ENCODE peak calls at places on chromosomes 3 and 15, in five cellular contexts. C is trophoblast cell, H is stomach, L is GM23248, U is IMR-90. G is an unnamed sample.

GRCh38 chr15:95995375-95996168 is 334.9 kb upstream of the NR2F2 start:
- DNase-seq in C (no peak), H (no peak), L (peak; percentile 63), U (peak; percentile 47), G (peak; percentile 4)

GRCh38 chr3:105166893-105167292 is 199.8 kb upstream of the ALCAM start:
- DNase-seq in C (no peak), H (no peak), L (peak; percentile 6), U (peak; percentile 83), G (no peak)

GRCh38 chr3:171334465-171334811 is 125.8 kb downstream of the TNIK start:
- DNase-seq in C (no peak), H (peak; percentile 81), L (no peak), U (no peak), G (no peak)

GRCh38 chr3:48826451-48826850 is 21.2 kb downstream of the PRKAR2A start:
- DNase-seq in C (no peak), H (no peak), L (peak; percentile 95), U (peak; percentile 96), G (peak; percentile 24)

GRCh38 chr3:79983063-79983561 is 215.3 kb upstream of the ROBO1 start:
- DNase-seq in C (no peak), H (no peak), L (no peak), U (no peak), G (no peak)

GRCh38 chr15:73922186-73923151 is 3.8 kb upstream of the LOXL1 start:
- DNase-seq in C (peak; percentile 25), H (no peak), L (peak; percentile 84), U (peak; percentile 70), G (peak; percentile 92)

GRCh38 chr3:170589113-170589512 is 3.2 kb upstream of the SLC7A14 start:
- DNase-seq in C (no peak), H (no peak), L (no peak), U (no peak), G (no peak)

GRCh38 chr15:92170897-92171296 is 222.8 kb upstream of the ST8SIA2 start:
- DNase-seq in C (no peak), H (no peak), L (no peak), U (no peak), G (no peak)

GRCh38 chr15:63436872-63437375 is 55.3 kb upstream of the CA12 start:
- DNase-seq in C (peak; percentile 27), H (peak; percentile 86), L (peak; percentile 82), U (peak; percentile 84), G (peak; percentile 75)

GRCh38 chr3:72591522-72592421 is 256.5 kb downstream of the SHQ1 start:
- DNase-seq in C (peak; percentile 91), H (no peak), L (peak; percentile 95), U (peak; percentile 69), G (peak; percentile 94)

GRCh38 chr15:38253448-38253847 is 812 bp downstream of the SPRED1 start:
- DNase-seq in C (peak; percentile 16), H (no peak), L (peak; percentile 84), U (peak; percentile 75), G (peak; percentile 19)

GRCh38 chr15:90883526-90883931 is 775 bp upstream of the FES start:
- DNase-seq in C (no peak), H (no peak), L (peak; percentile 39), U (no peak), G (no peak)

GRCh38 chr15:82641129-82641798 is 5.9 kb downstream of the CPEB1 start:
- DNase-seq in C (no peak), H (no peak), L (no peak), U (no peak), G (no peak)

GRCh38 chr3:133535971-133536634 is 37.4 kb upstream of the CDV3 start:
- DNase-seq in C (no peak), H (peak; percentile 63), L (peak; percentile 96), U (peak; percentile 98), G (peak; percentile 79)

GRCh38 chr3:182861345-182861744 is 68.0 kb downstream of the ATP11B start:
- DNase-seq in C (peak; percentile 9), H (no peak), L (peak; percentile 29), U (peak; percentile 23), G (no peak)

GRCh38 chr3:126937533-126938432 is 45.1 kb upstream of the PLXNA1 start:
- DNase-seq in C (no peak), H (no peak), L (no peak), U (peak; percentile 56), G (no peak)

GRCh38 chr3:125211523-125212095 is 939 bp downstream of the SLC12A8 start:
- DNase-seq in C (no peak), H (no peak), L (no peak), U (no peak), G (no peak)

GRCh38 chr15:33742807-33743206 is 225.5 kb upstream of the CHRM5 start:
- DNase-seq in C (no peak), H (no peak), L (peak; percentile 56), U (no peak), G (peak; percentile 70)

GRCh38 chr3:149235599-149236424 is 14.2 kb upstream of the CP start:
- DNase-seq in C (no peak), H (no peak), L (no peak), U (no peak), G (no peak)

GRCh38 chr15:50907866-50908208 is 646 bp upstream of the AP4E1 start:
- DNase-seq in C (peak; percentile 39), H (peak; percentile 28), L (peak; percentile 74), U (peak; percentile 28), G (peak; percentile 30)

GRCh38 chr15:56356616-56357015 is 8.6 kb upstream of the TEX9 start:
- DNase-seq in C (no peak), H (no peak), L (peak; percentile 54), U (no peak), G (peak; percentile 44)

GRCh38 chr15:79004336-79004735 is 59.5 kb upstream of the CTSH start:
- DNase-seq in C (peak; percentile 55), H (no peak), L (peak; percentile 72), U (peak; percentile 87), G (peak; percentile 71)

GRCh38 chr3:85652322-85652721 is 693.5 kb downstream of the CADM2 start:
- DNase-seq in C (no peak), H (no peak), L (no peak), U (no peak), G (no peak)

GRCh38 chr15:92884813-92885461 is 15.2 kb upstream of the CHD2 start:
- DNase-seq in C (peak; percentile 65), H (no peak), L (peak; percentile 59), U (peak; percentile 28), G (no peak)

GRCh38 chr3:49723631-49724551 is at the start of gene GMPPB:
- DNase-seq in C (peak; percentile 99), H (peak; percentile 98), L (peak; percentile 100), U (peak; percentile 95), G (peak; percentile 97)

GRCh38 chr15:34760909-34761308 is 6.1 kb upstream of the GJD2 start:
- DNase-seq in C (no peak), H (no peak), L (no peak), U (no peak), G (no peak)

GRCh38 chr3:57803647-57804081 is 47.6 kb downstream of the SLMAP start:
- DNase-seq in C (peak; percentile 22), H (no peak), L (peak; percentile 92), U (peak; percentile 97), G (peak; percentile 70)

GRCh38 chr3:151281671-151282334 is 3.5 kb upstream of the P2RY14 start:
- DNase-seq in C (no peak), H (no peak), L (no peak), U (peak; percentile 95), G (no peak)

GRCh38 chr15:26394801-26395200 is 378.1 kb downstream of the GABRB3 start:
- DNase-seq in C (no peak), H (no peak), L (no peak), U (no peak), G (no peak)

GRCh38 chr3:190155752-190156151 is 35.1 kb upstream of the P3H2 start:
- DNase-seq in C (peak; percentile 62), H (peak; percentile 43), L (peak; percentile 53), U (no peak), G (peak; percentile 80)
- H3K4me3 ChIP-seq in C (no peak overlapping the region), H (no peak overlapping the region), L (no peak overlapping the region), U (no peak overlapping the region), G (no peak overlapping the region)

DNA sequence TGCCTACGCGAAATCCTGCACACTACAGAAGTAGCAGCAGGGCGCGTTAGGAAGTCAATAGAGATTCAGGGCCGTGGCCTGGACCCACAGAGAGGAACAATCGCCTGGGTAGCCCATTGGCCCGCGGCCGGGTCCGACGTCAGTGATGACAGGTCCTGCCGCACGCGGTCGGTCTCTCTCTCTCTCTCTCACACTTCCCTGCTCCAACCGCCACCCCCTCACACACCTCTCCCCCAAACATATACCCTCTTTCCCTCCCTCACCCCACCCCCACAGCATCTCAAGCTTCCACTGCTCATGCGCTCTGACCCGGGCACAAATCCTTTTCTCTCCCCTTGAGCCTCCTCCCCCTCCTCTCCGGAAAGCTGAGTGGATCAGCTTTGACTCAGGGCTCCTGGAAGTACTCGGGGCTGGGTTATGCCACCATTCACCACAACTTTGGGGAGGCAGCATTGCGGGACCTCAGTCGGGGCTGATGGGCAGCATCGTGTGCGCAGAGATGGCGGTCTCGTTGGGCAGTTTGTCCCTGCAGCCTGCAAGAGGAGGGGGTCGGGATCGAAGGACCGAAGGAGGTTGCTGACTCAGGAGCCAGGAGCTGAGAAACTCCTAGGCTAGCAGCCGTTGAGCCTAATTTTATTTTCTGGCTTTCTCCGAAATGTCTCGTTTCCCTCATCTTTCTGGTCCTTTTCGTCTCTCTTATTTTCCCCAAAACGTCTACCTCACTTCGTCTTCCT is 9.0 kb downstream of the ZIC4 start:
- DNase-seq in C (no peak), H (no peak), L (no peak), U (no peak), G (no peak)
- H3K27me3 ChIP-seq in C (peaks cover 67% of the 10 kb centered on the region), H (peaks cover 44% of the 10 kb centered on the region), L (no peaks in the 10 kb centered on the region), U (peaks cover 80% of the 10 kb centered on the region), G (no peaks in the 10 kb centered on the region)

DNA sequence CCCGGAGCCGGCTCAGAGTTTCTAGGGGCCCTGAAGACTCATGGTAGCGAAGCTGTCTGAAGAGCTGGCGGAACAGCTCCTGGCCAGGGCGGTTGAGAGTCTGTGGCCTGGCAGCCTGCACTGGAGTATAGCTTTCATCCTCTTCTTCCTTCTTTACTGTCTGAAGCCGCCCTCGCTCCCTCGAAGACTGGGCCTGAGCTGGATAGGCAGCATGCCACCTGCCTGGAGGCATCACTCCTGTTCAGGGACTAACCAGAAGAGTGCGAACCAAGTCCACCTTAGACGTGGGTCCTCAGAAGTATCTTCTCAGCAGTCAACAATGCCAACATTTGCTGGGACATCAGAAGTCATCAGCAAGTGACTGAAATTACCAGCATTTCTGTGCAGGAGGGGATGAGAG is 22.2 kb downstream of the ZNF445 start:
- DNase-seq in C (no peak), H (no peak), L (no peak), U (no peak), G (no peak)
- H3K36me3 ChIP-seq in C (peaks cover 45% of the 10 kb centered on the region), H (peaks cover 81% of the 10 kb centered on the region), L (peaks cover 21% of the 10 kb centered on the region), U (peaks cover 50% of the 10 kb centered on the region), G (peaks cover 6% of the 10 kb centered on the region)

DNA sequence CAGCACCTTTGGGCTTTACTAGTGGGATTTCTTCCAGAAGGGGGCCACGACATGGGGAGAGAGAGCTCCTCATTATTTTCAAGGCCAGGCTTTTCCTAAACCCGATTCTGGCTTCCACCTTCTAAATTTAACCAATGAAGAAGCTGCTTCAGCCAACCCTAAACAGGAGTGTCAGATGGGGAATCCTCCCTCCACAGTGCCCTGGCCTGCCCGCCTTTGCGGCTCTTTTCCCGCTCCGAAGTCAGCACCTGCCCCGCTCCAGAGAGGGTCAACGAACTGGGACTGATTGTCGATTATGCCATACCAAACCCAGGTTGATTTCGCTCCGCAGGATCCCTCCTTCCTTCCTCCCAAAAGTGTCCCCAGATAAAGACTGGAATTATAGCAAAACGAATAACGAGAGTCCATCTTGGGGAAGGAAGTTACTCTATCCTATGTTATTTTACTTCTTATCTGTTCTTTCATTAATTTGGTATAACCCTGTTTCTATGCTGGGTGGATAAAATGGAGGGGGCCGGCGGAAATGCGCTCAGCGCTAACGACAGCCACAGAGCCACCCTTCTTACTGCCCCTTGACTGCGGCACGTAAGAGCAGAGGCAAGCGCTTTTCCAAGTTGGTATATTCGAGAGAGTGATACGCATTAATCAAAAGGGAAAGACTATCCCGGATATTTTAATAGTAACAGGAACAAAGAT is 10.8 kb downstream of the SHOX2 start:
- DNase-seq in C (no peak), H (no peak), L (no peak), U (no peak), G (no peak)
- H3K4me3 ChIP-seq in C (no peak overlapping the region), H (no peak overlapping the region), L (no peak overlapping the region), U (no peak overlapping the region), G (no peak overlapping the region)